ENCODE peak calls at places on chromosomes 4 and X, in nine cellular contexts. S is body of pancreas, H is M059J, Z is globus pallidus, L is A172, R is bronchial epithelial cell, K is NCI-H2081, W is cardiac fibroblast, U is H1. O is an unnamed sample.

GRCh38 chr4:174505012-174505411 is 17.3 kb downstream of the HPGD start:
- DNase-seq in R (no peak), S (no peak), H (no peak), K (no peak), Z (no peak), U (no peak), L (no peak), W (no peak), O (no peak)

GRCh38 chrX:30593435-30594200 is 16.1 kb upstream of the TASL start:
- DNase-seq in R (no peak), L (no peak), U (no peak), H (peak), Z (no peak), S (peak), K (peak), W (no peak), O (no peak)

GRCh38 chrX:69323786-69324720 is 158.8 kb upstream of the PJA1 start:
- DNase-seq in S (no peak), U (no peak), H (no peak), W (no peak), Z (no peak), K (no peak), L (no peak), R (no peak), O (no peak)

GRCh38 chrX:38929966-38930421 is 128.7 kb downstream of the MID1IP1 start:
- DNase-seq in W (peak), R (peak), K (no peak), Z (peak), H (peak), L (peak), U (no peak), S (no peak), O (peak)

GRCh38 chr4:74262522-74262921 is 45.7 kb upstream of the EPGN start:
- DNase-seq in S (no peak), U (no peak), L (no peak), W (peak), R (no peak), K (no peak), Z (no peak), H (no peak), O (no peak)

GRCh38 chr4:152265149-152265621 is 270.7 kb downstream of the FBXW7 start:
- DNase-seq in W (peak), L (peak), U (no peak), Z (no peak), R (peak), H (peak), S (no peak), K (peak), O (peak)

GRCh38 chr4:42709392-42710065 is 52.6 kb upstream of the ATP8A1 start:
- DNase-seq in S (no peak), U (no peak), H (no peak), Z (peak), R (no peak), W (no peak), K (no peak), L (no peak), O (no peak)

GRCh38 chr4:122810669-122811068 is 16.0 kb upstream of the FGF2 start:
- DNase-seq in U (no peak), Z (no peak), R (no peak), W (peak), S (no peak), L (no peak), H (no peak), K (no peak), O (peak)

GRCh38 chrX:72685018-72685417 is 29.1 kb downstream of the PHKA1 start:
- DNase-seq in U (no peak), H (no peak), W (no peak), S (no peak), L (no peak), R (no peak), K (no peak), Z (no peak), O (no peak)

GRCh38 chr4:2387829-2388228 is 30.6 kb downstream of the ZFYVE28 start:
- DNase-seq in S (no peak), K (no peak), W (no peak), U (no peak), R (no peak), L (no peak), Z (no peak), H (no peak), O (no peak)

GRCh38 chr4:172996571-172997216 is 171.9 kb upstream of the GALNT7 start:
- DNase-seq in Z (no peak), K (no peak), S (no peak), H (peak), R (peak), W (peak), L (peak), U (no peak), O (peak)

GRCh38 chrX:25020391-25021131 is 4.8 kb upstream of the ARX start:
- DNase-seq in Z (no peak), R (no peak), L (peak), K (peak), U (no peak), S (no peak), H (no peak), W (no peak), O (no peak)

GRCh38 chr4:75179510-75179909 is 246.6 kb downstream of the PARM1 start:
- DNase-seq in U (no peak), R (no peak), W (no peak), K (no peak), Z (no peak), H (no peak), S (no peak), L (no peak), O (no peak)

GRCh38 chr4:145821771-145822170 is 116.9 kb downstream of the ZNF827 start:
- DNase-seq in R (peak), K (no peak), L (no peak), U (no peak), W (no peak), Z (no peak), H (no peak), S (no peak), O (no peak)

GRCh38 chr4:97910005-97910404 is 233.3 kb downstream of the STPG2 start:
- DNase-seq in L (no peak), R (peak), U (peak), K (no peak), S (no peak), H (no peak), Z (no peak), W (peak), O (no peak)

GRCh38 chrX:133413218-133413925 is 1.9 kb downstream of the GPC4 start:
- DNase-seq in L (no peak), H (peak), R (no peak), K (no peak), W (no peak), Z (no peak), S (peak), U (no peak), O (no peak)

GRCh38 chrX:15072880-15073279 is 197.0 kb downstream of the ASB9 start:
- DNase-seq in S (no peak), L (no peak), W (no peak), K (no peak), Z (no peak), R (no peak), H (no peak), U (no peak), O (no peak)

GRCh38 chr4:153704522-153704921 is 20.4 kb downstream of the TLR2 start:
- DNase-seq in Z (no peak), H (no peak), W (no peak), U (no peak), K (no peak), S (no peak), R (no peak), L (no peak), O (no peak)

GRCh38 chr4:102620697-102621497 is 119.7 kb downstream of the NFKB1 start:
- DNase-seq in R (peak), W (peak), L (peak), S (peak), H (peak), U (no peak), K (peak), Z (peak), O (peak)

GRCh38 chrX:75061701-75062100 is 94.4 kb downstream of the ABCB7 start:
- DNase-seq in K (no peak), S (no peak), H (no peak), L (no peak), Z (no peak), W (peak), R (peak), U (no peak), O (peak)

O was measured in IMR-90.